ENCODE peak calls at places on chromosomes 12 and 14, in seven cellular contexts. F is stomach, G is suprapubic skin, L is breast epithelium, Y is esophagus muscularis mucosa, A is K562, K is sigmoid colon. E is an unnamed sample. For H3K4me1, the result is how much of the 10 kb centered on the place peaks cover.

GRCh38 chr12:105927553-105927952 is 211.2 kb downstream of the NUAK1 start:
- DNase-seq in A (no peak), L (no peak), F (no peak), Y (peak), K (no peak), G (no peak), E (no peak)

GRCh38 chr12:94831081-94831747 is 172.3 kb downstream of the NDUFA12 start:
- DNase-seq in A (no peak), L (no peak), F (no peak), K (no peak), G (no peak), Y (peak), E (no peak)

GRCh38 chr14:106507354-106507753 is 981.0 kb downstream of the TMEM121 start:
- DNase-seq in L (no peak), K (no peak), Y (peak), G (no peak), F (no peak), A (no peak), E (no peak)

GRCh38 chr14:20687362-20688166 is 1.0 kb upstream of the ANG start:
- DNase-seq in F (peak), Y (no peak), A (no peak), K (no peak), G (no peak), L (no peak), E (no peak)

GRCh38 chr12:102061096-102061555 is 665 bp downstream of the WASHC3 start:
- DNase-seq in A (no peak), Y (no peak), K (no peak), G (no peak), F (no peak), L (no peak), E (no peak)

GRCh38 chr14:76926521-76927251 is 100.5 kb downstream of the LRRC74A start:
- DNase-seq in F (no peak), A (no peak), L (no peak), Y (no peak), K (peak), G (no peak), E (no peak)

GRCh38 chr14:82720431-82720830 is 1186.8 kb upstream of the SEL1L start:
- DNase-seq in K (no peak), L (no peak), A (no peak), F (no peak), G (no peak), Y (no peak), E (no peak)

GRCh38 chr12:126144603-126145002 is 1079.4 kb downstream of the AACS start:
- DNase-seq in G (no peak), L (no peak), K (no peak), Y (no peak), F (no peak), A (no peak), E (no peak)

GRCh38 chr12:9134981-9135628 is 19.4 kb upstream of the A2M start:
- DNase-seq in Y (no peak), K (no peak), G (no peak), A (peak), L (no peak), F (no peak), E (no peak)

GRCh38 chr12:110744697-110745264 is 2.1 kb upstream of the PPP1CC start:
- DNase-seq in A (no peak), F (peak), Y (no peak), K (no peak), G (no peak), L (no peak), E (no peak)

GRCh38 chr12:44372259-44372658 is 503.9 kb downstream of the NELL2 start:
- DNase-seq in K (no peak), L (no peak), Y (no peak), F (no peak), G (no peak), A (no peak), E (no peak)

GRCh38 chr12:96502477-96502876 is 13.1 kb downstream of the CFAP54 start:
- DNase-seq in Y (no peak), A (no peak), L (no peak), G (no peak), K (no peak), F (no peak), E (no peak)

GRCh38 chr12:76270657-76271358 is 77.4 kb downstream of the BBS10 start:
- DNase-seq in K (no peak), F (no peak), A (no peak), G (no peak), L (no peak), Y (no peak), E (no peak)

GRCh38 chr12:12091977-12092663 is 21.4 kb downstream of the BCL2L14 start:
- DNase-seq in K (no peak), Y (no peak), A (no peak), G (no peak), F (no peak), L (no peak), E (peak)

GRCh38 chr12:93745304-93745703 is 68.1 kb downstream of the CRADD start:
- DNase-seq in F (no peak), K (no peak), A (no peak), Y (no peak), G (no peak), L (no peak), E (no peak)
- H3K4me1 ChIP-seq in F (under half), K (under half), A (half or more), Y (under half), G (under half), L (under half), E (under half)

GRCh38 chr14:45134051-45134958 is at the start of gene FKBP3:
- DNase-seq in L (peak), Y (peak), F (peak), K (peak), A (peak), G (peak), E (peak)
- TF ChIP-seq POLR2A in L (peak), Y (peak), F (no peak), K (peak), A (peak), G (peak), E (no peak)

GRCh38 chr12:117679776-117680175 is 289.0 kb downstream of the KSR2 start:
- DNase-seq in Y (no peak), G (no peak), K (no peak), A (no peak), F (no peak), L (no peak), E (no peak)
- TF ChIP-seq POLR2AphosphoS5 in Y (no peak), G (no peak), K (no peak), A (no peak), F (no peak), L (no peak), E (no peak)

GRCh38 chr12:51132693-51133092 is 40.2 kb downstream of the TFCP2 start:
- DNase-seq in K (no peak), Y (no peak), L (no peak), F (no peak), A (no peak), G (no peak), E (no peak)
- H3K4me1 ChIP-seq in K (under half), Y (under half), L (under half), F (under half), A (under half), G (under half), E (under half)

GRCh38 chr14:64278458-64278857 is 15.7 kb downstream of the ESR2 start:
- DNase-seq in Y (no peak), L (no peak), F (no peak), G (no peak), A (no peak), K (no peak), E (no peak)

GRCh38 chr14:64279719-64280668 is 14.2 kb downstream of the ESR2 start:
- DNase-seq in Y (no peak), K (no peak), A (peak), G (no peak), L (no peak), F (peak), E (no peak)
- TF ChIP-seq POLR2A in Y (no peak), K (no peak), A (no peak), G (no peak), L (no peak), F (no peak), E (no peak)

GRCh38 chr12:6279631-6280030 is 30.9 kb upstream of the PLEKHG6 start:
- DNase-seq in L (peak), Y (no peak), F (no peak), G (peak), K (peak), A (no peak), E (no peak)

GRCh38 chr12:6279256-6279628 is 31.2 kb upstream of the PLEKHG6 start:
- DNase-seq in G (no peak), Y (no peak), F (no peak), K (no peak), L (no peak), A (no peak), E (no peak)

GRCh38 chr12:6281081-6281809 is 29.2 kb upstream of the PLEKHG6 start:
- DNase-seq in G (peak), A (no peak), K (no peak), F (no peak), L (no peak), Y (no peak), E (no peak)

GRCh38 chr12:6280672-6281071 is 29.8 kb upstream of the PLEKHG6 start:
- DNase-seq in G (peak), L (no peak), Y (no peak), A (no peak), F (no peak), K (peak), E (no peak)

GRCh38 chr12:6280053-6280469 is 30.4 kb upstream of the PLEKHG6 start:
- DNase-seq in Y (no peak), F (peak), A (no peak), K (peak), L (peak), G (peak), E (no peak)
- TF ChIP-seq POLR2AphosphoS5 in Y (peak), F (peak), A (no peak), K (peak), L (peak), G (no peak), E (no peak)

DNA sequence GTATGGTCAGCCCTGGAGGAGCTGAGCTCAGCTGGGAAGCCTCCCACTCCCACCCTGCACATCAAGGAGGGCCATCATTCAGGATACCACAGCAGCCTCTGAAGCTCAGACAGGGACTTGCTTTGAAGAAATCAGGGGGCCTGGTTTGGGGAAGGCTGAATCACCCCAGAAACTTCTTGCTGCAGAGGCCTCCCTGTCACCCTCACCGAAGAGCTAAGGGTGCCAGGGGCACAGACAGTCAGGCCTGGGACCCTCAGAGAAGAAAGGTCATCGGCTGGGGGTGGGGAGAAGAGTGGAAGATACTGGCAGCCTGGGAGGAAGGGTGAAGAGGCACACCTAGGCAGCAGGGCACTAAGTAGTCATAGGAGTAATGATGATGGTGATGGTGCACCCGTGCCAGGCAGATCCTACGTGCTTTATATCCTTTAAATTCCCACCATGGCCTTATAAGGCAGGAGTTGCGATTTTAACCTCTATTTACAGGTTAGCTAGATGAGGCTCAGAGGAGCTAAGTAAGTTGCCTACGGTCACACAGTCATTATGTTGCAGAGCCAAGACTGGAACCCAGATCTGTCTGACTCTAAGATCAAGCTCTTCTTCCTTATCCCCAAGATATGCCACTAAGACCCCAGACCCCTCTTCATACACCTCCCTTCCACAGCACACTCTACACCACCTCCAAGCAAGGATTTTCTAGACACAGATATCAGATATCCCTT is 28.5 kb upstream of the PNMA1 start:
- DNase-seq in F (no peak), K (no peak), Y (no peak), G (no peak), L (no peak), A (no peak), E (no peak)
- H3K4me1 ChIP-seq in F (half or more), K (half or more), Y (half or more), G (half or more), L (half or more), A (half or more), E (half or more)